ENCODE peak calls at places on chromosomes 12 and 14, in ten cellular contexts. B is A673, R is BE2C, G is IMR-90, V is mammary epithelial cell, E is tibial nerve, J is breast epithelium, D is tibial artery, F is RWPE2, Y is cardiac muscle cell. O is an unnamed sample.
A peak's percentile ranks its signal among the peaks of the same experiment; 100 is the strongest.

GRCh38 chr12:102481705-102482104 is 1.3 kb upstream of the IGF1 start:
- DNase-seq in F (no peak), G (no peak), V (no peak), D (no peak), R (no peak), Y (no peak), E (no peak), B (no peak), J (no peak), O (no peak)

GRCh38 chr12:29589852-29590251 is 92.4 kb upstream of the OVCH1 start:
- DNase-seq in G (peak; percentile 67), D (no peak), J (no peak), E (no peak), V (no peak), B (no peak), Y (no peak), F (no peak), R (no peak), O (no peak)

GRCh38 chr12:42611571-42612257 is 22.2 kb upstream of the PRICKLE1 start:
- DNase-seq in F (no peak), G (no peak), V (no peak), B (no peak), D (no peak), R (no peak), Y (no peak), E (no peak), J (no peak), O (no peak)

GRCh38 chr12:93762059-93762719 is 85.0 kb downstream of the CRADD start:
- DNase-seq in D (no peak), V (no peak), F (no peak), B (no peak), R (no peak), G (peak; percentile 50), E (no peak), Y (no peak), J (no peak), O (no peak)

GRCh38 chr14:37142835-37143499 is 29.4 kb downstream of the SLC25A21 start:
- DNase-seq in R (no peak), G (peak; percentile 72), J (no peak), B (no peak), E (no peak), Y (peak; percentile 33), D (no peak), F (no peak), V (peak; percentile 82), O (no peak)

GRCh38 chr14:94356379-94357056 is 31.9 kb downstream of the SERPINA1 start:
- DNase-seq in D (no peak), F (no peak), G (no peak), R (no peak), E (no peak), B (no peak), Y (no peak), V (no peak), J (no peak), O (no peak)

GRCh38 chr12:18752280-18752920 is 14.5 kb downstream of the CAPZA3 start:
- DNase-seq in E (no peak), G (peak; percentile 95), V (no peak), D (no peak), B (peak; percentile 40), Y (no peak), R (peak; percentile 24), F (no peak), J (no peak), O (no peak)

GRCh38 chr12:94941440-94941862 is 62.0 kb downstream of the NDUFA12 start:
- DNase-seq in F (peak; percentile 74), V (peak; percentile 93), G (peak; percentile 79), R (peak; percentile 17), Y (peak; percentile 10), E (peak; percentile 35), B (peak; percentile 49), D (peak; percentile 62), J (no peak), O (peak; percentile 75)

GRCh38 chr12:21637985-21638891 is 19.4 kb downstream of the LDHB start:
- DNase-seq in J (no peak), F (no peak), B (no peak), D (no peak), Y (no peak), R (no peak), V (no peak), G (peak; percentile 47), E (no peak), O (no peak)

GRCh38 chr12:32149489-32149888 is 42.8 kb downstream of the BICD1 start:
- DNase-seq in R (no peak), V (no peak), B (no peak), F (no peak), D (no peak), J (no peak), E (no peak), Y (no peak), G (no peak), O (no peak)

DNA sequence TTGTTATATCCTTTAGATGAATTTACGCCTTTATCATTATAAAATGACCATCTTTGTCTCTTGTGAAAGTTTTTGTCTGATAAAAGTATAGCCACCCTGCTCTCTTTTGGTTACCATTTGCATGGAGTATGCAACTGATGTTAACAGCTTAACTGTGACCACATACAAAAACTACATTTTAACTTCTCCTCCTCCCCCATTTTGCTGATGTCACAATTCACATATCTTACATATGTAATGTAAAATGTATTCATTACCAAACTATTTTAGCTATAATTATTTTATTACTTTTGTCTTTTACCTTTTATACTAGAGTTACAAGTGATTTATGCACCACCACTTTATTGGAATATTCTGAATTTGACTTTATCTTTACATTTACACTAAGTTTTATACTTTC is 184.5 kb upstream of the NPAS3 start:
- DNase-seq in E (no peak), V (no peak), R (no peak), F (no peak), J (no peak), G (no peak), Y (no peak), B (no peak), D (no peak), O (no peak)
- TF ChIP-seq CTCF in E (no peak), V (no peak), R (no peak), F (no peak), J (no peak), G (no peak), Y (no peak), B (no peak), D (no peak), O (no peak)

GRCh38 chr14:74578479-74578878 is 33.6 kb downstream of the LTBP2 start:
- DNase-seq in D (no peak), J (no peak), V (no peak), R (peak; percentile 44), F (peak; percentile 72), Y (no peak), G (no peak), E (no peak), B (no peak), O (no peak)
- H3K4me1 ChIP-seq in D (peaks cover 60% of the 10 kb centered on the region), J (peaks cover 18% of the 10 kb centered on the region), V (peaks cover 74% of the 10 kb centered on the region), R (no peaks in the 10 kb centered on the region), F (peaks cover 63% of the 10 kb centered on the region), Y (peaks cover 13% of the 10 kb centered on the region), G (peaks cover 54% of the 10 kb centered on the region), E (no peaks in the 10 kb centered on the region), B (no peaks in the 10 kb centered on the region), O (peaks cover 2% of the 10 kb centered on the region)

GRCh38 chr14:75661499-75661814 is 411 bp downstream of the TTLL5 start:
- DNase-seq in D (no peak), B (no peak), J (no peak), R (no peak), V (no peak), F (no peak), G (no peak), E (no peak), Y (no peak), O (no peak)

GRCh38 chr14:75660238-75660629 is 442 bp downstream of the ERG28 start:
- DNase-seq in B (no peak), Y (no peak), F (no peak), D (no peak), V (no peak), E (no peak), R (no peak), J (no peak), G (no peak), O (no peak)

GRCh38 chr14:75658957-75659356 is 1.7 kb downstream of the ERG28 start:
- DNase-seq in Y (no peak), F (no peak), G (no peak), D (no peak), J (no peak), V (no peak), R (no peak), B (no peak), E (no peak), O (no peak)

GRCh38 chr14:75662966-75663365 is 1.9 kb downstream of the TTLL5 start:
- DNase-seq in B (no peak), J (no peak), F (no peak), G (no peak), R (no peak), D (no peak), V (no peak), Y (no peak), E (no peak), O (no peak)

DNA sequence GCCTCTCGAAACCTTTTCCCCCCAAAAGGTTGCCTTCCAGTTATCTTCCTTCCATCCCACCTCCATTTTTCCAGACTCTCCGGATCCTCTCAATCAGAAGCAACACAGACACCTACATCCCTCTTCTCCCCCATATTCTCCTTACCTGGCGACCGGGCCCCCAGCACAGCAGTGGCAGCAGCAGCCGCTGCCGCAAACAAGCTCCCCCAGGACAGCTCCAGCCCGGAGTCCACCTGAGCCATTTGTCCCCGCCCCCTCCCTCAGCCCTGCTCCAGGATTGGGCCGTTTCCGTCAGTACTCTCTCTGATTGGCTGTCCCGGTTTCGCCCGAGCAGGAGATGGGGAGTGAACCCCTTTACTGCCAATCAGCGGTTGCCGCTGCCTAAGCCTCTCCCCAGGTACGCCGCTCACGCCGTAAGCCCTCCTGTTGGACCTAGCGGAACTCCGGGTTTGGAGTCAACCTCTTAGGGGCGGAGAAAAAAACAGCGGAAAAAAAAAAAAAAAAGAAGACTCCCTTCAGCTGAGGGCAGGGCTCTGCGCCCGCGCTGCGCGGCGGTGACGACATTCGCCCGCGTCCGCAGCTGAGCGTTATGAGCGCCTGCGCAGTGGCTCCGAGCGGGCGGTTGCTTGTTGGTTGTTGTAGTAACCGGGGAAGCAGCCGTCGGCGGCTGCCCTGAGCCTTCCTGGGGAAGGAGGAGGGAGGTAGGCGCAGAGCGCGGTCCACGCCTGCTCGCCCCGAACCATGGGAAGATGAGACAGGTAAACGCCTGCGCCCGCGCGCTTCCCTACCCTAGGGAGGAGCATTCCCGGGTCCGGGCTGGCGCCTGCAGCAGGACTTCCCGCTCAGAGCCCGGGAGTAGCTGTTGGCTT is at the start of the genes ERG28 and TTLL5:
- DNase-seq in G (peak; percentile 99), D (peak; percentile 96), F (peak; percentile 100), E (peak; percentile 94), V (peak; percentile 100), B (peak; percentile 99), J (peak; percentile 97), R (peak; percentile 96), Y (peak; percentile 97), O (peak; percentile 98)
- TF ChIP-seq CTCF in G (no peak), D (no peak), F (no peak), E (no peak), V (no peak), B (no peak), J (no peak), R (no peak), Y (no peak), O (no peak)

GRCh38 chr12:49397000-49397399 is 29.7 kb downstream of the SPATS2 start:
- DNase-seq in D (no peak), F (no peak), E (no peak), B (no peak), J (no peak), R (no peak), V (no peak), Y (no peak), G (no peak), O (no peak)

GRCh38 chr12:49403887-49404517 is 36.7 kb downstream of the SPATS2 start:
- DNase-seq in J (no peak), D (no peak), Y (no peak), R (no peak), G (no peak), F (no peak), B (peak; percentile 11), E (no peak), V (peak; percentile 37), O (no peak)

GRCh38 chr12:49400304-49400703 is 33.0 kb downstream of the SPATS2 start:
- DNase-seq in R (no peak), D (no peak), E (no peak), Y (no peak), F (no peak), G (no peak), V (no peak), J (no peak), B (no peak), O (no peak)
- H3K4me1 ChIP-seq in R (no peaks in the 10 kb centered on the region), D (no peaks in the 10 kb centered on the region), E (no peaks in the 10 kb centered on the region), Y (no peaks in the 10 kb centered on the region), F (peaks cover 5% of the 10 kb centered on the region), G (peaks cover 3% of the 10 kb centered on the region), V (peaks cover 5% of the 10 kb centered on the region), J (no peaks in the 10 kb centered on the region), B (peaks cover 5% of the 10 kb centered on the region), O (no peaks in the 10 kb centered on the region)